ENCODE peak calls at places on chromosome 15, in four cellular contexts. C is K562, V is GM12878, E is H1. X is an unnamed sample.

GRCh38 chr15:62847900-62848489 is 194.6 kb upstream of the TPM1 start:
- DNase-seq in C (peak; percentile 69), V (no peak), E (peak; percentile 87), X (peak; percentile 44)

GRCh38 chr15:67024322-67024997 is 40.9 kb upstream of the SMAD3 start:
- DNase-seq in C (peak; percentile 79), V (peak; percentile 16), E (no peak), X (peak; percentile 77)

GRCh38 chr15:70234256-70234965 is 136.7 kb upstream of the TLE3 start:
- DNase-seq in C (no peak), V (no peak), E (no peak), X (no peak)

GRCh38 chr15:57027596-57027995 is 109.2 kb downstream of the TCF12 start:
- DNase-seq in C (no peak), V (no peak), E (no peak), X (no peak)

GRCh38 chr15:31080618-31081017 is 20.9 kb downstream of the TRPM1 start:
- DNase-seq in C (peak; percentile 95), V (no peak), E (peak; percentile 91), X (no peak)

GRCh38 chr15:43775411-43775965 is 1.3 kb downstream of the ELL3 start:
- DNase-seq in C (no peak), V (no peak), E (peak; percentile 66), X (peak; percentile 79)

GRCh38 chr15:67922971-67923646 is 83.3 kb upstream of the RNU6-1 start:
- DNase-seq in C (peak; percentile 31), V (no peak), E (no peak), X (no peak)

GRCh38 chr15:40722934-40723333 is 28.0 kb downstream of the RAD51 start:
- DNase-seq in C (no peak), V (no peak), E (no peak), X (no peak)

GRCh38 chr15:22989576-22990477 is 9.7 kb upstream of the CYFIP1 start:
- DNase-seq in C (no peak), V (no peak), E (no peak), X (no peak)

GRCh38 chr15:37824717-37825382 is 109.6 kb upstream of the TMCO5A start:
- DNase-seq in C (peak; percentile 7), V (no peak), E (no peak), X (peak; percentile 2)

GRCh38 chr15:72155635-72156616 is 37.7 kb downstream of the SENP8 start:
- DNase-seq in C (peak; percentile 70), V (peak; percentile 62), E (peak; percentile 92), X (peak; percentile 68)

GRCh38 chr15:27324871-27325270 is 353.9 kb downstream of the GABRG3 start:
- DNase-seq in C (no peak), V (no peak), E (no peak), X (no peak)

GRCh38 chr15:44159492-44159891 is 35.6 kb downstream of the FRMD5 start:
- DNase-seq in C (no peak), V (no peak), E (no peak), X (no peak)

DNA sequence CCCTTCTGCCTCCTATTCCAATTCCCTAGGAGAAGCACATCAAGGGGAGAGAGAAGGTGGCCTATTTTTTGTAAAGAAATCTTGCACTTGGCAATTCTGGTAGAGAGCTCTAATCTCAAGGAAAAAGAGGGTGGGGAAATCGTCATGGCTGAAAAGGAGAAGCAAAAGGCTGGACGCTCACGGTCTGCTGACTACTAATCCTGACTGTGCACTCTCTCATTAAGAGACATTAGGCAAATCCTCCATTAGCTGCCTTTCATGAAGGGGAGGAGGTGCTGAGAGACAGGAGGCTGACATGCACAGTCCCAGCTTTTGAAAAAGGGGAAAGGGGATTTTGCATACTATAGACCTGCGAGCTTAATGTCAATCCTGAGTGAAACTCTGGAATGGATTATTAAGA is 170.0 kb downstream of the NR2F2 start:
- DNase-seq in C (no peak), V (no peak), E (no peak), X (no peak)
- TF ChIP-seq CBX5 in C (no peak), V (no peak), E (no peak), X (no peak)

DNA sequence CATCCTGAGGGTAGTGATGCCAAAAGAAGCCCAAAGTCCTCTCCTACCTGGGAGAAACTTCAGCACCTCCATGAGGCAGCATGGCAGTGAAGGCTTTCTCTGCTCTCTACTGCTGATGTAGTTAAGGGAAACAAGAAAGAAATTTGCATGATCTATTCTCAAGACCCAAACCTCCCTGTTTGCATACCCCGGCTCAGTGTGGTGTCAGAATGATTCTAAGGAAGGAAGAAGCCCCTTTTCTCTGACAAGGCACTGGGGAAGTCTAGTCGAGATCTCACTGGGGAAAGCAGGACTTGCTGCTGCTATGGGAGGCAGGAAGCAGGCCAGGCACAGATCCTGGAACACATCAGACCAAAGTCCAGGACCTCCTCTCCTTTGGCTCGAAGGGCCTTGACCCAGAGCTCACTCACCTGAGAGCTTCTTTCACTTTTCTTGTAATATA is 89.4 kb upstream of the ICE2 start:
- DNase-seq in C (no peak), V (peak; percentile 87), E (no peak), X (no peak)
- TF ChIP-seq EZH2 in C (no peak), V (no peak), E (no peak), X (no peak)

DNA sequence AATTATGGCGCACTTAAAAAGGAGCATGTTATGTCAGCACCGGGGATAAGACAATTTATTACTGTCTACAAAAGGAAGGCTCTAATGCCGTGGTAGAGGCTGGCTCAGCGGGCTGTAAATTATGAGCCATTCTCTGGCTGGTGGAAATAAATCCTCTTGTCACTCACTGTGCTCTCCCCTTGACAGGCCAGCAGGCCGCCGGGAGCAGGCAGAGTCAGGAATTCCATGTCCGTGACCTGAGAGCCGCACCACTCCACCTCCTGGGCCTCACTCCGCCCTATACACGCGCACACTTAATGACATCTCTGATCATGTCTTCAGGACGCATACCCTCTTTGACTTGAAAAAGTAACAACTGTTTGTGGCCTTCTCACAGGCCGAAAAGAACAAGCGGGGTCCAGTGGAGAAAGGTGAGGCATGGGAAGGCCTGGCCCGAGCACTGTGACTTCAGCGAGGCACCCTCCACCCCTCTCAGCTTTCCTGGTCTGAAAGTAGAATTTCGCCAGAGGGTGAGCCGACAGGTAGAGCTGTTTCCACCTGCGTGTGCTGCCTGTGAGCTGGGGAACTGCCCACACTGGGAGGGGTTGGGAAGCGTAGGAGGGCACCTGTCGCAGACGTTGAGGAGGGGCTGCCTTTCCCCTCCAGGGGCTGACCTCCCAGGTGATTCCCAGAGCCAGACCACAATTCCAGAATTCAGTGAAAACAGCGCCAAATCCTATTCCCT is 13.2 kb upstream of the PCSK6 start:
- DNase-seq in C (no peak), V (no peak), E (peak; percentile 39), X (no peak)
- TF ChIP-seq CBX5 in C (no peak), V (no peak), E (no peak), X (no peak)

GRCh38 chr15:83283813-83284562 is 476 bp downstream of the BNC1 start:
- DNase-seq in C (no peak), V (no peak), E (peak; percentile 55), X (no peak)
- TF ChIP-seq EZH2 in C (no peak), V (no peak), E (peak; percentile 90), X (no peak)

GRCh38 chr15:41796457-41796856 is 22.2 kb downstream of the MAPKBP1 start:
- DNase-seq in C (no peak), V (no peak), E (no peak), X (peak; percentile 32)
- TF ChIP-seq CBX5 in C (no peak), V (no peak), E (no peak), X (no peak)

DNA sequence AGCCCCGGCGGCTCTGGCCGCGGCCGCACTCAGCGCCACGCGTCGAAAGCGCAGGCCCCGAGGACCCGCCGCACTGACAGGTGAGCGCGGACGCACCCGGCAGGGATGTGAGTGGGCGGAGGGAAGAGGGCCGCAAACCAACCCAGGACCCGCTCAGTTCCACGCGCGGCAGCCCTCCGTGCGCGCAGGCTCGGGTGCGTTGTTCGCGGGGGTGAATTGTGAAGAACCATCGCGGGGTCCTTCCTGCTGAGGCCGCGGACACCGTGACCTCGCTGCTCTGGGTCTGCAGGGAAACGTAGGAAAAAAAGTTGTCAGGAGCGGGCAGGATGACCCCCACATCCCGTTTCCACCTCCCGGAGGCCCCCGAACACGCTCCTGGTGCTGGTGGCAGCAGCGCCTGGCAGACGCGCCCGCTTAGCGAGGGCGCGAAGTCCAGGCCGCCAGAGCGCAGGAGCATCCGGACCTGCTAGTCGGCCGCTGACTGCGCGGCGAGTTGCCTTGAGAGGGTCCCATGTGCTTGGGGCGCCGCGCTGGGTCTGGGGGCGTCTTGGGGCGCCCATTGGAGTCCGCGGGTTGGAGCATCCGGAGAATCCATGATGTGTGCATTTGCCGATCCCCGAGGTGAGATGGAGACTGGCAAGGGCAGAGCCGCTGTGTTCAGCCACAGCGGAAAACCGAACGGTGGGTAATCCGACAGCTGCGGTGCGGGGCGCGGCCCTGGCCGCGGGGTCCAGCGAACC is 448 bp downstream of the GREM1 start:
- DNase-seq in C (no peak), V (no peak), E (no peak), X (no peak)
- TF ChIP-seq EZH2 in C (no peak), V (no peak), E (no peak), X (peak; percentile 86)